ENCODE peak calls at places on chromosome 22, in nine cellular contexts. B, R, Y, D, U, X, K, T and Q are unnamed samples.
A peak's percentile ranks its signal among the peaks of the same experiment; 100 is the strongest.

GRCh38 chr22:16695261-16695660 is 102.7 kb upstream of the CCT8L2 start:
- DNase-seq in U (no peak), B (no peak), X (no peak), R (no peak), D (no peak), Y (no peak), K (no peak), T (no peak), Q (no peak)

GRCh38 chr22:46072030-46072881 is 78.1 kb upstream of the PPARA start:
- DNase-seq in B (peak; percentile 88), X (peak; percentile 75), U (peak; percentile 52), K (no peak), D (no peak), Y (no peak), T (peak; percentile 38), R (no peak), Q (no peak)

GRCh38 chr22:42883121-42883520 is 26.0 kb upstream of the ARFGAP3 start:
- DNase-seq in T (no peak), Y (no peak), U (no peak), X (no peak), D (no peak), R (no peak), K (no peak), B (no peak), Q (no peak)

GRCh38 chr22:21666786-21667185 is 974 bp downstream of the PPIL2 start:
- DNase-seq in U (no peak), D (no peak), Y (no peak), R (no peak), X (no peak), T (no peak), K (no peak), B (no peak), Q (no peak)

GRCh38 chr22:22110548-22111266 is 128.1 kb upstream of the TOP3B start:
- DNase-seq in Y (peak; percentile 88), T (peak; percentile 48), D (peak; percentile 25), B (no peak), K (no peak), X (peak; percentile 71), R (no peak), U (no peak), Q (no peak)

GRCh38 chr22:43185860-43186261 is 1.1 kb downstream of the TTLL12 start:
- DNase-seq in D (no peak), T (no peak), K (no peak), X (no peak), R (peak; percentile 13), Y (no peak), B (peak; percentile 85), U (peak; percentile 72), Q (no peak)

GRCh38 chr22:24554316-24555159 is at the start of gene GUCD1:
- DNase-seq in K (no peak), U (no peak), T (peak; percentile 22), D (no peak), Y (peak; percentile 29), B (peak; percentile 69), R (no peak), X (peak; percentile 53), Q (no peak)

GRCh38 chr22:34113381-34113780 is 193.1 kb upstream of the LARGE1 start:
- DNase-seq in R (no peak), T (no peak), U (no peak), B (no peak), Y (no peak), K (no peak), D (no peak), X (no peak), Q (no peak)

GRCh38 chr22:42697542-42698013 is 23.1 kb downstream of the A4GALT start:
- DNase-seq in X (no peak), Y (no peak), T (peak; percentile 59), D (no peak), R (no peak), B (no peak), U (no peak), K (no peak), Q (no peak)

GRCh38 chr22:44188986-44189630 is 8.4 kb downstream of the PARVG start:
- DNase-seq in Y (no peak), X (peak; percentile 2), B (no peak), D (no peak), R (no peak), U (peak; percentile 24), K (no peak), T (no peak), Q (no peak)

GRCh38 chr22:19997561-19998231 is 18.9 kb downstream of the ARVCF start:
- DNase-seq in R (no peak), X (no peak), B (no peak), D (no peak), Y (no peak), U (no peak), T (no peak), K (no peak), Q (no peak)

GRCh38 chr22:35887296-35887875 is 141.2 kb downstream of the RBFOX2 start:
- DNase-seq in X (no peak), D (no peak), K (no peak), Y (no peak), R (no peak), T (no peak), B (no peak), U (no peak), Q (no peak)

GRCh38 chr22:36367479-36367878 is 20.3 kb downstream of the MYH9 start:
- DNase-seq in Y (no peak), X (no peak), D (no peak), U (no peak), R (no peak), K (no peak), T (no peak), B (no peak), Q (no peak)

GRCh38 chr22:19891350-19892248 is 36.9 kb upstream of the GNB1L start:
- DNase-seq in R (peak; percentile 83), B (no peak), D (peak; percentile 54), T (no peak), X (peak; percentile 92), K (no peak), Y (peak; percentile 80), U (no peak), Q (peak; percentile 91)

GRCh38 chr22:29004647-29005371 is 56.8 kb downstream of the C22orf31 start:
- DNase-seq in K (peak; percentile 5), U (no peak), Y (no peak), B (peak; percentile 65), R (peak; percentile 69), X (peak; percentile 12), T (no peak), D (peak; percentile 47), Q (no peak)

GRCh38 chr22:36021649-36022048 is 7.0 kb downstream of the RBFOX2 start:
- DNase-seq in B (no peak), U (no peak), K (no peak), X (no peak), R (no peak), D (no peak), Y (no peak), T (no peak), Q (no peak)